ENCODE peak calls at places on chromosome 7, in nine cellular contexts. H is kidney; Y is GM23248; X is left ventricle myocardium inferior; D is transverse colon; S is ovary; V is CD8-positive, alpha-beta T cell; L is tibial nerve; F is thyroid gland. G is an unnamed sample.

GRCh38 chr7:100801833-100802568 is 25.3 kb downstream of the EPHB4 start:
- DNase-seq in S (peak; percentile 87), V (no peak), F (no peak), X (peak; percentile 35), H (no peak), D (peak; percentile 80), Y (peak; percentile 83), L (no peak), G (peak; percentile 67)

GRCh38 chr7:108146070-108146842 is 16.1 kb upstream of the LAMB4 start:
- DNase-seq in S (peak; percentile 40), L (peak; percentile 19), X (peak; percentile 25), F (peak; percentile 70), D (peak; percentile 63), V (no peak), H (peak; percentile 51), Y (peak; percentile 86), G (peak; percentile 58)

GRCh38 chr7:51126324-51126723 is 190.3 kb downstream of the COBL start:
- DNase-seq in S (no peak), X (no peak), H (no peak), L (no peak), V (no peak), Y (no peak), D (no peak), F (no peak), G (no peak)

GRCh38 chr7:105454921-105455320 is 66.2 kb upstream of the SRPK2 start:
- DNase-seq in Y (peak; percentile 1), L (no peak), S (no peak), D (no peak), F (no peak), V (no peak), X (no peak), H (no peak), G (no peak)

GRCh38 chr7:107874605-107875446 is 16.2 kb upstream of the DLD start:
- DNase-seq in L (no peak), Y (peak; percentile 81), X (no peak), V (peak; percentile 25), S (no peak), F (peak; percentile 37), D (peak; percentile 53), H (no peak), G (peak; percentile 73)

GRCh38 chr7:55546826-55547225 is 25.5 kb downstream of the VOPP1 start:
- DNase-seq in Y (peak; percentile 94), X (peak; percentile 71), V (peak; percentile 36), S (peak; percentile 43), F (peak; percentile 97), H (no peak), L (no peak), D (peak; percentile 82), G (peak; percentile 92)

GRCh38 chr7:96786998-96787395 is 77.4 kb upstream of the SEM1 start:
- DNase-seq in L (no peak), F (no peak), X (no peak), Y (no peak), H (no peak), V (no peak), S (no peak), D (no peak), G (no peak)

GRCh38 chr7:35758421-35758820 is 42.4 kb upstream of the SEPTIN7 start:
- DNase-seq in Y (no peak), D (no peak), S (no peak), X (no peak), L (no peak), H (no peak), V (no peak), F (no peak), G (no peak)

GRCh38 chr7:3232228-3232627 is 68.8 kb upstream of the SDK1 start:
- DNase-seq in S (no peak), F (no peak), V (no peak), H (no peak), L (no peak), X (no peak), D (no peak), Y (no peak), G (peak; percentile 26)

GRCh38 chr7:158527495-158527894 is 60.1 kb downstream of the PTPRN2 start:
- DNase-seq in D (no peak), H (peak; percentile 59), F (no peak), L (no peak), S (no peak), V (no peak), X (no peak), Y (no peak), G (no peak)

GRCh38 chr7:103048833-103049232 is 25.8 kb downstream of the FBXL13 start:
- DNase-seq in X (no peak), H (no peak), V (no peak), S (no peak), D (no peak), L (no peak), Y (no peak), F (no peak), G (no peak)

DNA sequence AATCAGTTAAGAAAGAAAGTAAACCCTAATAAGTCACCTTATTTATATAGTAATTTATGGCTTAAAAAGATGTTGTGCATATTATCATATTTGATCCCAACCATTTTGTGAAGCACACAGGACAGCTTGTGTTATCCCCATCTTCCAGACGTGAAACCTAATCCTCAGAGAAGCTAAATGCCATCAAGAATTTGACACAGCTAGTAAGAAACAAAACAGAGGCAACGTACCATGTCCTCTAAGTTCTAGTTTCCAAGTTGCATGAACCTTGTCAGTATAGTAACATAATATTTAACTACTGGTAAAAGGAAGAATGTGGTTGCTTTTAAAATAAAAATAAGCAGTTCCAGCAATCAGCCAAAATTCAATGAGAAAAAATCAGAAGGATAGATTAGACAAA is 41.5 kb downstream of the PTN start:
- DNase-seq in H (no peak), X (no peak), S (no peak), F (no peak), V (no peak), D (no peak), L (no peak), Y (no peak), G (no peak)
- H3K4me1 ChIP-seq in H (no peaks in the 10 kb centered on the region), X (no peaks in the 10 kb centered on the region), S (no peaks in the 10 kb centered on the region), F (no peaks in the 10 kb centered on the region), V (no peaks in the 10 kb centered on the region), D (no peaks in the 10 kb centered on the region), L (peaks cover 9% of the 10 kb centered on the region), Y (no peaks in the 10 kb centered on the region), G (no peaks in the 10 kb centered on the region)

DNA sequence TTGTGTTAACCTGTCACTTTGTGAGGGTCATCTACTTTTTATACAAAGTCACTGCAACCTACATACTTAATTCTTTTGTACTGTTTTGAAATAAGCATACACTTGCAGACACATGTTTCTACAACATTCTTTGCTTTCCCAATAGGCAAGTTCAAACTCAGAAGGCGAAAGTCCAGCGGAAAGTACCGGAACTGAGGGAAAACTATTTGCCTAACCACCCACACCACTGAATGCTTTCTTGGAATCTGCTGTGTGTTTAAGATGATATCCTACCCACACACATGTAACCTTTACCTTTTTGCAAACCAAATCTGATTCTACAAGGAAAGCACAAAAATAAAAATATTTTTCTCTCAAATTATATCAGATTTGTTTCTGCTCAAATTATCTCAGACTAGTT is 139.4 kb upstream of the AGR3 start:
- DNase-seq in D (no peak), V (no peak), L (no peak), H (no peak), F (peak; percentile 21), X (no peak), S (no peak), Y (peak; percentile 56), G (no peak)
- H3K36me3 ChIP-seq in D (no peaks in the 10 kb centered on the region), V (no peaks in the 10 kb centered on the region), L (no peaks in the 10 kb centered on the region), H (no peaks in the 10 kb centered on the region), F (no peaks in the 10 kb centered on the region), X (no peaks in the 10 kb centered on the region), S (no peaks in the 10 kb centered on the region), Y (no peaks in the 10 kb centered on the region), G (no peaks in the 10 kb centered on the region)

DNA sequence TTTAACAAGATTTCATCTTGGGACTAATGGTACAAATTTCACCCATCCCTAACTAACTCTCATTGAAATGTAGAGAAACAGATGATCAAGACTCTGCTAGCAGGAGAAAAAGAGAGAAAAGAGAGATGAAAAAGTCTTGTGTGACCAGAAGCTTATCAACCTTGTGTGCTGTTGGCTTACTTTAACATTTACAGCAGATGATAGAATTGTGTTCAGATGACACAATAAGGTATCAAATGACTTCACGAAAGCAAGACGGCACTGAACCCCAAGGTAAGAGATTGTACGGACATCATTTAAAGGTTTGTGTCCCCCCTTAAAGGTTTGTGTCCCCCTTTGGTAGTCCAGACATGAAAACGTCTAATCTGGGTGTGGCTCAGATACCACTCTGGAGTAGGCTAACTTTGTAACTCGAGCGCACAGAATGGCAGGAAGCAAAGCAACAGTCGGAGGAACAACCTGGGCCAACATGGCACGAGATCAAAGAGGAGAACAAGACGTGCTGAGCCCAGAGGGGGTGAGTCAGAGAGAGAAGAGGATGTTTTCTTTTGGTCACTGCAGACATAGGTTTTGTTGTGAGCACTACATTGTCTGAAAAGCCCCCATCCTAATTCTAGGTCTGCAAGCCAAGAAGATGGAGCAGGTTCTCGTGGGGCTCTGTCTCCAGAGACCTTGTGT is 10.4 kb upstream of the LMBR1 start:
- DNase-seq in H (no peak), X (peak; percentile 47), F (peak; percentile 60), Y (peak; percentile 32), V (peak; percentile 77), L (no peak), D (no peak), S (no peak), G (peak; percentile 71)
- H3K4me1 ChIP-seq in H (no peaks in the 10 kb centered on the region), X (peaks cover 21% of the 10 kb centered on the region), F (peaks cover 18% of the 10 kb centered on the region), Y (no peaks in the 10 kb centered on the region), V (peaks cover 17% of the 10 kb centered on the region), L (no peaks in the 10 kb centered on the region), D (no peaks in the 10 kb centered on the region), S (no peaks in the 10 kb centered on the region), G (peaks cover 7% of the 10 kb centered on the region)

GRCh38 chr7:970744-971143 is 4.6 kb downstream of the COX19 start:
- DNase-seq in L (no peak), V (no peak), F (no peak), D (no peak), X (no peak), S (no peak), Y (no peak), H (no peak), G (no peak)

GRCh38 chr7:967361-968082 is 7.8 kb downstream of the COX19 start:
- DNase-seq in X (no peak), D (no peak), H (peak; percentile 70), F (no peak), S (no peak), Y (no peak), L (no peak), V (no peak), G (no peak)

GRCh38 chr7:966291-967069 is 8.9 kb downstream of the COX19 start:
- DNase-seq in Y (no peak), F (no peak), L (no peak), S (peak; percentile 35), X (no peak), D (no peak), V (no peak), H (peak; percentile 59), G (peak; percentile 58)

GRCh38 chr7:969403-969802 is 5.9 kb downstream of the COX19 start:
- DNase-seq in D (no peak), Y (no peak), V (no peak), S (no peak), H (no peak), F (no peak), L (no peak), X (no peak), G (no peak)

DNA sequence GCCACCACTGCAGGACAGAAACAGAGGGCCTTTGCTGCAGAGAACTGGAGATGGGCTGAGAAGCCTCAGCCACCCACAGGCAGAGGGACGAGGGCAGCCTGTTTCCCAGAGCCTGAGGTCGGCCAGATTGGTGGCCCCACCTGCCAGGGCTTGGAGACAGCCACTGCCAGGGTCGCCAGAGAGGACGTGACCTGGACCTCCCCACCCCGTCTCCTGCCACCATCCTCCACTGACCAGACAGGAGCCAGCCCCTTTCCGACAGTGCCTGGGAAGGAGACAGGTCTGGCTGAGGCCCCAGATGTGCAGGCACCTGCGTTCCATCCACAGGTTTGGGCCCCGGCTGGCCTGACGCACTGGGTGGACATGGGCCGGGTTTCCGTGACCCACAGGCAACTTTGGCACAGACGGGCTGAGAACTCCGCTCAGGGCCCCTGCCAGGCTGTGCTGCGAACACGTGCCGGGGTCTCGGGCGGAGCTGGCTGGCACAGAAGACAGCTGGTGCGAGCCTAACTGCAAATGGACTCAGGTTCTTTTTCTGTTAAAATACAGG is 7.1 kb downstream of the COX19 start:
- DNase-seq in X (no peak), D (no peak), V (no peak), L (no peak), Y (no peak), S (no peak), F (no peak), H (no peak), G (no peak)
- H3K36me3 ChIP-seq in X (peaks cover 62% of the 10 kb centered on the region), D (peaks cover 48% of the 10 kb centered on the region), V (peaks cover 49% of the 10 kb centered on the region), L (peaks cover 30% of the 10 kb centered on the region), Y (peaks cover 25% of the 10 kb centered on the region), S (no peaks in the 10 kb centered on the region), F (peaks cover 47% of the 10 kb centered on the region), H (peaks cover 28% of the 10 kb centered on the region), G (peaks cover 54% of the 10 kb centered on the region)

G was measured in osteoblast.